ENCODE peak calls at places on chromosomes 16 and 17, in ten cellular contexts. One of them, this sample, is unnamed.

GRCh38 chr16:13977177-13977576 is 57.2 kb downstream of the ERCC4 start:
- DNase-seq in foreskin fibroblast: no peak
- DNase-seq in psoas muscle: no peak
- DNase-seq in cardiac muscle cell: no peak
- DNase-seq in fibroblast of lung: no peak
- DNase-seq in Panc1: no peak
- DNase-seq in CD4-positive, alpha-beta T cell: no peak
- DNase-seq in lung: no peak
- DNase-seq in transverse colon: no peak
- DNase-seq in tibial nerve: no peak
- DNase-seq in this sample: no peak

GRCh38 chr16:65994305-65994704 is 372.2 kb upstream of the CDH5 start:
- DNase-seq in foreskin fibroblast: no peak
- DNase-seq in transverse colon: no peak
- DNase-seq in cardiac muscle cell: no peak
- DNase-seq in lung: no peak
- DNase-seq in tibial nerve: no peak
- DNase-seq in Panc1: no peak
- DNase-seq in CD4-positive, alpha-beta T cell: no peak
- DNase-seq in fibroblast of lung: no peak
- DNase-seq in psoas muscle: no peak
- DNase-seq in this sample: no peak

GRCh38 chr17:7562208-7562605 is 488 bp downstream of the SENP3 start:
- DNase-seq in Panc1: no peak
- DNase-seq in lung: no peak
- DNase-seq in tibial nerve: no peak
- DNase-seq in fibroblast of lung: no peak
- DNase-seq in CD4-positive, alpha-beta T cell: no peak
- DNase-seq in psoas muscle: no peak
- DNase-seq in cardiac muscle cell: no peak
- DNase-seq in transverse colon: no peak
- DNase-seq in foreskin fibroblast: peak; percentile 50
- DNase-seq in this sample: no peak

GRCh38 chr17:44024271-44024663 is 9.5 kb upstream of the TMEM101 start:
- DNase-seq in lung: no peak
- DNase-seq in psoas muscle: peak; percentile 26
- DNase-seq in fibroblast of lung: no peak
- DNase-seq in tibial nerve: no peak
- DNase-seq in cardiac muscle cell: no peak
- DNase-seq in Panc1: no peak
- DNase-seq in transverse colon: no peak
- DNase-seq in CD4-positive, alpha-beta T cell: no peak
- DNase-seq in foreskin fibroblast: no peak
- DNase-seq in this sample: no peak

GRCh38 chr17:21378553-21378952 is 2.4 kb downstream of the KCNJ12 start:
- DNase-seq in fibroblast of lung: no peak
- DNase-seq in transverse colon: no peak
- DNase-seq in lung: no peak
- DNase-seq in cardiac muscle cell: no peak
- DNase-seq in tibial nerve: no peak
- DNase-seq in Panc1: no peak
- DNase-seq in CD4-positive, alpha-beta T cell: no peak
- DNase-seq in foreskin fibroblast: no peak
- DNase-seq in psoas muscle: no peak
- DNase-seq in this sample: no peak

GRCh38 chr17:53792997-53793396 is 29.7 kb upstream of the KIF2B start:
- DNase-seq in transverse colon: no peak
- DNase-seq in lung: no peak
- DNase-seq in tibial nerve: no peak
- DNase-seq in Panc1: no peak
- DNase-seq in cardiac muscle cell: no peak
- DNase-seq in psoas muscle: peak; percentile 82
- DNase-seq in foreskin fibroblast: no peak
- DNase-seq in fibroblast of lung: no peak
- DNase-seq in CD4-positive, alpha-beta T cell: no peak
- DNase-seq in this sample: no peak

GRCh38 chr17:41739661-41740352 is 5.4 kb upstream of the HAP1 start:
- DNase-seq in cardiac muscle cell: no peak
- DNase-seq in lung: no peak
- DNase-seq in foreskin fibroblast: peak; percentile 42
- DNase-seq in Panc1: no peak
- DNase-seq in fibroblast of lung: peak; percentile 50
- DNase-seq in CD4-positive, alpha-beta T cell: no peak
- DNase-seq in psoas muscle: no peak
- DNase-seq in tibial nerve: no peak
- DNase-seq in transverse colon: no peak
- DNase-seq in this sample: no peak

GRCh38 chr16:8898660-8899318 is 16.6 kb downstream of the LITAFD start:
- DNase-seq in transverse colon: no peak
- DNase-seq in cardiac muscle cell: no peak
- DNase-seq in foreskin fibroblast: no peak
- DNase-seq in lung: no peak
- DNase-seq in psoas muscle: no peak
- DNase-seq in CD4-positive, alpha-beta T cell: no peak
- DNase-seq in tibial nerve: no peak
- DNase-seq in fibroblast of lung: no peak
- DNase-seq in Panc1: no peak
- DNase-seq in this sample: no peak

GRCh38 chr17:77117415-77117814 is 23.4 kb upstream of the SEC14L1 start:
- DNase-seq in Panc1: no peak
- DNase-seq in CD4-positive, alpha-beta T cell: no peak
- DNase-seq in fibroblast of lung: peak; percentile 50
- DNase-seq in psoas muscle: no peak
- DNase-seq in lung: no peak
- DNase-seq in cardiac muscle cell: peak; percentile 60
- DNase-seq in tibial nerve: no peak
- DNase-seq in transverse colon: no peak
- DNase-seq in foreskin fibroblast: peak; percentile 54
- DNase-seq in this sample: no peak

GRCh38 chr16:87764600-87765472 is 950 bp downstream of the KLHDC4 start:
- DNase-seq in CD4-positive, alpha-beta T cell: no peak
- DNase-seq in fibroblast of lung: no peak
- DNase-seq in cardiac muscle cell: no peak
- DNase-seq in Panc1: no peak
- DNase-seq in foreskin fibroblast: no peak
- DNase-seq in transverse colon: no peak
- DNase-seq in psoas muscle: no peak
- DNase-seq in tibial nerve: no peak
- DNase-seq in lung: no peak
- DNase-seq in this sample: no peak

GRCh38 chr17:549197-550040 is 165.2 kb downstream of the VPS53 start:
- DNase-seq in fibroblast of lung: peak; percentile 87
- DNase-seq in psoas muscle: no peak
- DNase-seq in cardiac muscle cell: peak; percentile 38
- DNase-seq in Panc1: no peak
- DNase-seq in CD4-positive, alpha-beta T cell: no peak
- DNase-seq in foreskin fibroblast: peak; percentile 78
- DNase-seq in lung: no peak
- DNase-seq in transverse colon: no peak
- DNase-seq in tibial nerve: no peak
- DNase-seq in this sample: peak; percentile 58

DNA sequence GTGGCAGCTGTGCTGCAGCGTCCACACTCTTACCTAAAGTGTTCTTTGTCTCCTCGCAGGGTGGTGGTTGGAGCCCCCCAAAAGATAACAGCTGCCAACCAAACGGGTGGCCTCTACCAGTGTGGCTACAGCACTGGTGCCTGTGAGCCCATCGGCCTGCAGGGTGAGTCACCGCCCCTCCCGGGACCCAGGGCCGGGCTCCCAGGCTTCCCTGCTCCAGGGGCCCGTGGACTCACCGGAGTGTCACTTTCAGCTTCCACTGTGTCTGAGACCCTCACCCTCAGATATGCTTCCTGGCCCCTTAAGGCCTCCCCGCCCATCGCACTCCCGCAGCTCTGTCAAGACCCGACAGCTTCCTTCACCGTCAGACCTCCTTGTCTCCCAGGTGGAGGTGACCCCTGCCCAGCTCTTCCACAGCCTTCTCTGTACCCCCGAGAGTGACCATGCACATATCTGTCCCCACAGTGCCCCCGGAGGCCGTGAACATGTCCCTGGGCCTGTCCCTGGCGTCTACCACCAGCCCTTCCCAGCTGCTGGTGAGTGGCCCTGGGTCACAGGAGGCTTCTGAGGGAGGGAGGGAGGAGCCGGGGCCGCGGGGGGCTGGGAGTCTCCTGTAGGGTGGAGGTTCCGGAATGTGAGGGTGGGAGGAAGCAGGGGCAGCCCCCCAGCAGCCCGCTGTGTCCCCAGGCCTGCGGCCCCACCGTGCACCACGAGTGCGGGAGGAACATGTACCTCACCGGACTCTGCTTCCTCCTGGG is 1.8 kb downstream of the ITGAX start:
- DNase-seq in fibroblast of lung: no peak
- DNase-seq in transverse colon: no peak
- DNase-seq in psoas muscle: peak; percentile 45
- DNase-seq in cardiac muscle cell: no peak
- DNase-seq in tibial nerve: no peak
- DNase-seq in Panc1: no peak
- DNase-seq in foreskin fibroblast: no peak
- DNase-seq in lung: no peak
- DNase-seq in CD4-positive, alpha-beta T cell: no peak
- DNase-seq in this sample: no peak
- TF ChIP-seq CTCF in fibroblast of lung: no peak
- TF ChIP-seq CTCF in transverse colon: no peak
- TF ChIP-seq CTCF in psoas muscle: no peak
- TF ChIP-seq CTCF in cardiac muscle cell: no peak
- TF ChIP-seq CTCF in tibial nerve: no peak
- TF ChIP-seq CTCF in Panc1: no peak
- TF ChIP-seq CTCF in foreskin fibroblast: no peak
- TF ChIP-seq CTCF in lung: no peak
- TF ChIP-seq CTCF in CD4-positive, alpha-beta T cell: no peak
- TF ChIP-seq CTCF in this sample: no peak

GRCh38 chr16:11740567-11740966 is 2.1 kb downstream of the TXNDC11 start:
- DNase-seq in Panc1: no peak
- DNase-seq in fibroblast of lung: no peak
- DNase-seq in foreskin fibroblast: no peak
- DNase-seq in CD4-positive, alpha-beta T cell: no peak
- DNase-seq in psoas muscle: no peak
- DNase-seq in cardiac muscle cell: no peak
- DNase-seq in tibial nerve: no peak
- DNase-seq in lung: no peak
- DNase-seq in transverse colon: no peak
- DNase-seq in this sample: no peak
- TF ChIP-seq CTCF in Panc1: no peak
- TF ChIP-seq CTCF in fibroblast of lung: no peak
- TF ChIP-seq CTCF in foreskin fibroblast: no peak
- TF ChIP-seq CTCF in CD4-positive, alpha-beta T cell: no peak
- TF ChIP-seq CTCF in psoas muscle: no peak
- TF ChIP-seq CTCF in cardiac muscle cell: no peak
- TF ChIP-seq CTCF in tibial nerve: no peak
- TF ChIP-seq CTCF in lung: no peak
- TF ChIP-seq CTCF in transverse colon: no peak
- TF ChIP-seq CTCF in this sample: no peak

DNA sequence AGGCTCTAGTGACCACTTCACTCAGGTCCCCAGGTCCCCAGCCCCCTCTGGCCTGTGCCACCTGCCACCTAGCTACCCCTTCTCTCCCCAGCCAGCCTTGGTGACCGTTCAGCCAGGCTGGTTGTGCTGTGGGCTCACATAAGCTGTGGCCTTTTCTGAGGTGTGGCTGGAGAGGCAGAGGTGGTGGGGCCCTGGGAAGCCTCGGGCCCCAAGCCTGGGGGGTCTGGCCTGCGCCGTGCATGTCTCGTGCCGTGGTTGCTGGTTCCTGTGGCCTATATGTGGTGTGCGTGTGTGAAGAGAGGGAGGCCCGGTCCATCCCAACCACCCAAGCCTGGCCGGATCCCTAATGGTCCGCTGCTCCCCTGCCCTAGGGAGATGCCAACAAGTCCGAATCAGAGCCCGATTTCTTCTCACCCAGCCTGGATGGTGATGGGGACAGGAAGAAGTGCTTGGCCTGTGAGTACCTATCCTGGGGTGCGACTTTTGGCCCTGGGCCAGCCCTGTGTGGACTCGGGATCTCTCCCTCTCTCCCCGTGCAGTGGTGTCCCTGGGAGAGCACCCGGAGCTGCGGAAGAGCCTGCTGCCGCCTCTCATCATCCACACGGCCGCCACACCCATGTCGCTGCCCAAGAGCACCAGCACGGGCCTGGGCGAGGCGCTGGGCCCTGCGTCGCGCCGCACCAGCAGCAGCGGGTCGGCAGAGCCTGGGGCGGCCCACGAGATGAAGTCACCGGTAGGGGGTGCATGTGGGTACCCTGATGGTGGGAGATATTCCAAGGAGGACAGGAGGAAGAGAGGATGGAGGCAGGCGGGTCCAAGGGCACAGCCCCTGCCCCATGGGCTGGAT is 35.9 kb downstream of the CACNA1G start:
- DNase-seq in CD4-positive, alpha-beta T cell: no peak
- DNase-seq in lung: no peak
- DNase-seq in Panc1: no peak
- DNase-seq in foreskin fibroblast: no peak
- DNase-seq in cardiac muscle cell: no peak
- DNase-seq in transverse colon: peak; percentile 21
- DNase-seq in tibial nerve: no peak
- DNase-seq in psoas muscle: no peak
- DNase-seq in fibroblast of lung: no peak
- DNase-seq in this sample: no peak
- TF ChIP-seq CTCF in CD4-positive, alpha-beta T cell: no peak
- TF ChIP-seq CTCF in lung: no peak
- TF ChIP-seq CTCF in Panc1: no peak
- TF ChIP-seq CTCF in foreskin fibroblast: peak; percentile 18
- TF ChIP-seq CTCF in cardiac muscle cell: peak; percentile 30
- TF ChIP-seq CTCF in transverse colon: no peak
- TF ChIP-seq CTCF in tibial nerve: no peak
- TF ChIP-seq CTCF in psoas muscle: no peak
- TF ChIP-seq CTCF in fibroblast of lung: peak; percentile 20
- TF ChIP-seq CTCF in this sample: no peak

DNA sequence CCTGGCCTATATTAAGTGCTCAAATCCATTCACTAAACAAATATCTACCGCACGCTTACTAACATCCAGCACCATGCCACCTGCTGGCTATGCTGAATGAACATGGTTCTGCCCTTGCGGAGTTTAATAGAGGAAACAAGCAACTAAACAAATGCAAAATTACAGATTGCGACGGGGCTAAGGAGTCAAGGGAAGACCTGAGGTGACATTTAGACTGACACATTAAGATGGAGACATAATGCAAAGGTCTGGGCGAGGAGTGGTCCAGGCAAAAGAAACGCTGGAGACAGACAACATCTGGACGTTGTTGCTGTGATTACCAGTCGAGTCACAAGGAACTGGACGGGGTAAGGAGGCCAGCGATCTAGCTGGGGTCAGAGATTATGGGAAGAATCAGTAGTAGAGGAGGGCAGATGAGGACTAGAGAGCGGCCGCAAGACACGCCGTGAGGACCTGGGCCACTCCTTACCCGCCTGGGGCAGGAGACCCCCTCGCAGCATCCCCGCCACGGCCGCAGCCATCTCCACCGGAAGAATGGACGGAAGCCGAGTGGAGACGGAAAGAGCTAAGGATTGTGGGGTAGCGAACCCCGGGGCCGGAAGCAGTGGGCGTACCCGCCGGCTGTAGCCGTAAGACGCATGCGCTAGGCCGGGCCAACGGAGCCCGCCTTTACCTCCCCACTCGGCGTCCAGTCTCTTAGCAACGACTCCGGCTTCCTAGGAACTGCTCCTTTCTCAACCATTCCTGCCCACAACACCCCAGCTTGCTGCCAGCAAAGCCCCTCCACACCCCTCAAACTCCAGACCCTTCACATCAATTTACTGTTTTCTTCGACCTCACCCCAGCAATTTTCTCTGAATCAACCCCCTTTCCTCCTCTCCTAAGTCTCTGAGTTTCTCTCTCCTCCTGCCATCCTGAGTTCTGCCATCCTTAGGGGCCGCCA is at the start of the genes LRRC46 and MRPL10:
- DNase-seq in Panc1: peak; percentile 63
- DNase-seq in foreskin fibroblast: peak; percentile 97
- DNase-seq in psoas muscle: peak; percentile 96
- DNase-seq in transverse colon: peak; percentile 95
- DNase-seq in CD4-positive, alpha-beta T cell: peak; percentile 84
- DNase-seq in fibroblast of lung: peak; percentile 90
- DNase-seq in lung: peak; percentile 92
- DNase-seq in tibial nerve: peak; percentile 74
- DNase-seq in cardiac muscle cell: peak; percentile 96
- DNase-seq in this sample: peak; percentile 82
- TF ChIP-seq CTCF in Panc1: no peak
- TF ChIP-seq CTCF in foreskin fibroblast: peak; percentile 42
- TF ChIP-seq CTCF in psoas muscle: no peak
- TF ChIP-seq CTCF in transverse colon: peak; percentile 30
- TF ChIP-seq CTCF in CD4-positive, alpha-beta T cell: no peak
- TF ChIP-seq CTCF in fibroblast of lung: peak; percentile 42
- TF ChIP-seq CTCF in lung: no peak
- TF ChIP-seq CTCF in tibial nerve: peak; percentile 16
- TF ChIP-seq CTCF in cardiac muscle cell: peak; percentile 34
- TF ChIP-seq CTCF in this sample: peak; percentile 38